ENCODE peak calls at places on chromosomes 13 and 19, in four cellular contexts. V is GM04504; G is T-helper 17 cell; C is stimulated activated naive B cell treated with anti-CD40 and anti-IgM and Interleukin-4, amounts not matched to agents 10 μg/mL and 1 μg/mL and 100 μg/mL, for 72 hours. O is an unnamed sample.

GRCh38 chr13:104855581-104855980 is 1679.9 kb downstream of the EFNB2 start:
- DNase-seq in V (no peak), C (no peak), G (no peak), O (no peak)

GRCh38 chr19:10115392-10116084 is 4.0 kb downstream of the P2RY11 start:
- DNase-seq in C (no peak), G (no peak), V (no peak), O (no peak)

GRCh38 chr13:27450921-27451461 is 627 bp upstream of the MTIF3 start:
- DNase-seq in V (no peak), G (peak; percentile 39), C (peak; percentile 13), O (peak; percentile 28)

GRCh38 chr13:97116754-97117153 is 105.4 kb upstream of the MBNL2 start:
- DNase-seq in C (no peak), G (no peak), V (no peak), O (peak; percentile 40)

GRCh38 chr19:38135150-38135998 is 88.6 kb downstream of the DPF1 start:
- DNase-seq in V (no peak), G (no peak), C (no peak), O (peak; percentile 71)

GRCh38 chr19:54364775-54365257 is at the start of gene LAIR1:
- DNase-seq in V (no peak), C (peak; percentile 37), G (no peak), O (peak; percentile 31)

GRCh38 chr19:484494-484893 is 11.8 kb upstream of the MADCAM1 start:
- DNase-seq in V (no peak), G (no peak), C (no peak), O (no peak)

GRCh38 chr19:38543807-38544568 is 73.8 kb downstream of the MAP4K1 start:
- DNase-seq in V (peak; percentile 32), C (peak; percentile 54), G (no peak), O (peak; percentile 69)

GRCh38 chr19:46202426-46202825 is 27.1 kb upstream of the IGFL1 start:
- DNase-seq in G (no peak), C (no peak), V (no peak), O (no peak)

GRCh38 chr19:32138416-32138815 is 207.0 kb upstream of the ZNF507 start:
- DNase-seq in C (no peak), V (no peak), G (no peak), O (no peak)

GRCh38 chr13:48562296-48563066 is 29.6 kb upstream of the RCBTB2 start:
- DNase-seq in G (peak; percentile 41), C (peak; percentile 67), V (no peak), O (no peak)

GRCh38 chr19:40442328-40443130 is 1.6 kb downstream of the SERTAD3 start:
- DNase-seq in G (no peak), C (no peak), V (no peak), O (no peak)

GRCh38 chr13:112346173-112346898 is 29.8 kb upstream of the SPACA7 start:
- DNase-seq in C (no peak), V (no peak), G (no peak), O (no peak)

GRCh38 chr13:91609353-91609752 is 210.9 kb downstream of the GPC5 start:
- DNase-seq in G (no peak), V (no peak), C (no peak), O (no peak)

GRCh38 chr13:18993884-18994660 is 187.6 kb downstream of the TUBA3C start:
- DNase-seq in V (no peak), C (no peak), G (no peak), O (peak; percentile 21)

GRCh38 chr13:19791953-19792537 is 9.3 kb upstream of the PSPC1 start:
- DNase-seq in V (no peak), G (no peak), C (no peak), O (no peak)

GRCh38 chr19:48634036-48634342 is 3.2 kb downstream of the DBP start:
- DNase-seq in V (no peak), G (no peak), C (no peak), O (no peak)

GRCh38 chr19:12913871-12914690 is 5.0 kb downstream of the SYCE2 start:
- DNase-seq in G (no peak), V (peak; percentile 28), C (no peak), O (no peak)

O was measured in gastrocnemius medialis.